ENCODE peak calls at places on chromosomes 5 and 9, in eight cellular contexts. H, W, Y, R, K, C, I and Q are unnamed samples.

GRCh38 chr5:66967102-66967501 is 229.5 kb downstream of the CD180 start:
- DNase-seq in H (no peak), W (no peak), Y (no peak), R (no peak), K (peak), C (no peak), I (no peak), Q (no peak)

GRCh38 chr5:38316544-38317224 is 58.3 kb downstream of the EGFLAM start:
- DNase-seq in H (peak), W (no peak), Y (no peak), R (no peak), K (peak), C (no peak), I (no peak), Q (no peak)

GRCh38 chr5:139468421-139468931 is 2.3 kb upstream of the SMIM33 start:
- DNase-seq in H (no peak), W (no peak), Y (no peak), R (no peak), K (no peak), C (no peak), I (no peak), Q (no peak)

GRCh38 chr9:37046683-37047082 is 12.6 kb upstream of the PAX5 start:
- DNase-seq in H (no peak), W (no peak), Y (no peak), R (no peak), K (no peak), C (no peak), I (no peak), Q (no peak)

GRCh38 chr5:38468978-38469706 is 87.3 kb downstream of the LIFR start:
- DNase-seq in H (peak), W (no peak), Y (no peak), R (no peak), K (no peak), C (no peak), I (no peak), Q (no peak)

GRCh38 chr9:83280259-83280658 is 217.3 kb upstream of the RASEF start:
- DNase-seq in H (peak), W (peak), Y (peak), R (no peak), K (no peak), C (no peak), I (no peak), Q (no peak)

GRCh38 chr5:15807248-15807647 is 307.3 kb downstream of the FBXL7 start:
- DNase-seq in H (no peak), W (no peak), Y (no peak), R (no peak), K (peak), C (no peak), I (no peak), Q (no peak)

GRCh38 chr5:84437673-84438315 is 53.1 kb upstream of the EDIL3 start:
- DNase-seq in H (no peak), W (peak), Y (no peak), R (no peak), K (peak), C (no peak), I (no peak), Q (no peak)

GRCh38 chr5:145681686-145682085 is 153.5 kb downstream of the PRELID2 start:
- DNase-seq in H (peak), W (peak), Y (peak), R (peak), K (peak), C (no peak), I (no peak), Q (no peak)

GRCh38 chr9:82170079-82170662 is 181.6 kb downstream of the SPATA31D1 start:
- DNase-seq in H (no peak), W (no peak), Y (no peak), R (no peak), K (no peak), C (no peak), I (no peak), Q (no peak)

GRCh38 chr5:43039468-43040286 is 442 bp downstream of the ANXA2R start:
- DNase-seq in H (peak), W (peak), Y (no peak), R (no peak), K (peak), C (no peak), I (peak), Q (no peak)

GRCh38 chr5:135141303-135142268 is 107.6 kb upstream of the PITX1 start:
- DNase-seq in H (no peak), W (no peak), Y (peak), R (no peak), K (peak), C (no peak), I (no peak), Q (no peak)

GRCh38 chr5:119136666-119137318 is 65.9 kb downstream of the DMXL1 start:
- DNase-seq in H (no peak), W (no peak), Y (no peak), R (no peak), K (no peak), C (no peak), I (no peak), Q (no peak)

GRCh38 chr5:38134750-38135330 is 123.5 kb upstream of the EGFLAM start:
- DNase-seq in H (peak), W (no peak), Y (no peak), R (no peak), K (no peak), C (no peak), I (no peak), Q (no peak)

GRCh38 chr5:127396490-127397155 is 106.0 kb downstream of the MEGF10 start:
- DNase-seq in H (no peak), W (no peak), Y (no peak), R (no peak), K (no peak), C (no peak), I (no peak), Q (no peak)

GRCh38 chr9:130433168-130433946 is 11.4 kb upstream of the ASS1 start:
- DNase-seq in H (no peak), W (peak), Y (no peak), R (peak), K (peak), C (no peak), I (no peak), Q (no peak)

GRCh38 chr5:132074772-132075718 is 1.5 kb downstream of the CSF2 start:
- DNase-seq in H (no peak), W (no peak), Y (no peak), R (no peak), K (no peak), C (no peak), I (no peak), Q (no peak)

GRCh38 chr9:131266301-131267229 is 9.7 kb downstream of the FAM78A start:
- DNase-seq in H (no peak), W (no peak), Y (no peak), R (no peak), K (no peak), C (no peak), I (peak), Q (no peak)

GRCh38 chr9:121326130-121326838 is 43.8 kb downstream of the STOM start:
- DNase-seq in H (peak), W (peak), Y (no peak), R (no peak), K (peak), C (no peak), I (peak), Q (no peak)

GRCh38 chr9:27003406-27004147 is 1.9 kb downstream of the LRRC19 start:
- DNase-seq in H (no peak), W (no peak), Y (no peak), R (no peak), K (no peak), C (no peak), I (no peak), Q (no peak)

GRCh38 chr9:126614455-126615248 is 924 bp downstream of the LMX1B start:
- DNase-seq in H (no peak), W (no peak), Y (no peak), R (peak), K (no peak), C (peak), I (no peak), Q (no peak)

GRCh38 chr5:30607301-30607700 is 586.2 kb upstream of the CDH6 start:
- DNase-seq in H (no peak), W (no peak), Y (no peak), R (no peak), K (no peak), C (no peak), I (no peak), Q (no peak)

GRCh38 chr9:2026181-2026580 is 11.0 kb downstream of the SMARCA2 start:
- DNase-seq in H (no peak), W (no peak), Y (no peak), R (no peak), K (no peak), C (no peak), I (no peak), Q (no peak)

GRCh38 chr9:71766663-71767062 is 1.6 kb downstream of the CEMIP2 start:
- DNase-seq in H (no peak), W (no peak), Y (no peak), R (no peak), K (no peak), C (no peak), I (no peak), Q (no peak)

GRCh38 chr5:2755811-2756210 is 4.3 kb upstream of the IRX2 start:
- DNase-seq in H (no peak), W (no peak), Y (no peak), R (no peak), K (no peak), C (no peak), I (no peak), Q (no peak)

GRCh38 chr5:154566146-154566680 is 88.2 kb upstream of the HAND1 start:
- DNase-seq in H (no peak), W (no peak), Y (no peak), R (no peak), K (no peak), C (no peak), I (no peak), Q (no peak)

GRCh38 chr5:127887282-127887681 is 184.1 kb downstream of the CCDC192 start:
- DNase-seq in H (no peak), W (peak), Y (no peak), R (no peak), K (no peak), C (no peak), I (no peak), Q (no peak)

GRCh38 chr5:13632676-13633075 is 311.8 kb downstream of the DNAH5 start:
- DNase-seq in H (no peak), W (no peak), Y (peak), R (no peak), K (peak), C (no peak), I (no peak), Q (no peak)

GRCh38 chr9:107737987-107738743 is 248.6 kb upstream of the KLF4 start:
- DNase-seq in H (peak), W (peak), Y (no peak), R (no peak), K (peak), C (no peak), I (no peak), Q (peak)

GRCh38 chr9:92963831-92964606 is 16.7 kb downstream of the FGD3 start:
- DNase-seq in H (no peak), W (no peak), Y (no peak), R (no peak), K (no peak), C (no peak), I (peak), Q (peak)

GRCh38 chr5:56530739-56531138 is 284.6 kb upstream of the MAP3K1 start:
- DNase-seq in H (no peak), W (no peak), Y (no peak), R (no peak), K (no peak), C (no peak), I (no peak), Q (no peak)

GRCh38 chr9:14525840-14526239 is 167.4 kb downstream of the ZDHHC21 start:
- DNase-seq in H (no peak), W (no peak), Y (no peak), R (no peak), K (no peak), C (no peak), I (no peak), Q (no peak)

GRCh38 chr5:138819065-138819464 is 56.1 kb downstream of the LRRTM2 start:
- DNase-seq in H (peak), W (no peak), Y (no peak), R (no peak), K (peak), C (no peak), I (no peak), Q (no peak)

GRCh38 chr9:129914051-129914450 is 78.8 kb downstream of the USP20 start:
- DNase-seq in H (no peak), W (no peak), Y (no peak), R (no peak), K (no peak), C (no peak), I (no peak), Q (no peak)

GRCh38 chr9:12784461-12785250 is 9.8 kb downstream of the LURAP1L start:
- DNase-seq in H (no peak), W (peak), Y (no peak), R (no peak), K (peak), C (no peak), I (no peak), Q (no peak)

GRCh38 chr9:79264511-79265448 is 307.0 kb upstream of the TLE4 start:
- DNase-seq in H (no peak), W (no peak), Y (no peak), R (no peak), K (no peak), C (no peak), I (no peak), Q (no peak)

GRCh38 chr9:116154334-116154975 is 864 bp downstream of the PAPPA start:
- DNase-seq in H (no peak), W (no peak), Y (no peak), R (peak), K (no peak), C (peak), I (peak), Q (no peak)
- TF ChIP-seq POLR2A in H (no peak), W (no peak), Y (no peak), R (no peak), K (no peak), C (no peak), I (no peak), Q (no peak)

GRCh38 chr9:95096807-95097206 is 220.7 kb downstream of the FANCC start:
- DNase-seq in H (no peak), W (no peak), Y (no peak), R (no peak), K (no peak), C (no peak), I (no peak), Q (no peak)
- TF ChIP-seq POLR2A in H (no peak), W (no peak), Y (no peak), R (no peak), K (no peak), C (no peak), I (no peak), Q (no peak)

DNA sequence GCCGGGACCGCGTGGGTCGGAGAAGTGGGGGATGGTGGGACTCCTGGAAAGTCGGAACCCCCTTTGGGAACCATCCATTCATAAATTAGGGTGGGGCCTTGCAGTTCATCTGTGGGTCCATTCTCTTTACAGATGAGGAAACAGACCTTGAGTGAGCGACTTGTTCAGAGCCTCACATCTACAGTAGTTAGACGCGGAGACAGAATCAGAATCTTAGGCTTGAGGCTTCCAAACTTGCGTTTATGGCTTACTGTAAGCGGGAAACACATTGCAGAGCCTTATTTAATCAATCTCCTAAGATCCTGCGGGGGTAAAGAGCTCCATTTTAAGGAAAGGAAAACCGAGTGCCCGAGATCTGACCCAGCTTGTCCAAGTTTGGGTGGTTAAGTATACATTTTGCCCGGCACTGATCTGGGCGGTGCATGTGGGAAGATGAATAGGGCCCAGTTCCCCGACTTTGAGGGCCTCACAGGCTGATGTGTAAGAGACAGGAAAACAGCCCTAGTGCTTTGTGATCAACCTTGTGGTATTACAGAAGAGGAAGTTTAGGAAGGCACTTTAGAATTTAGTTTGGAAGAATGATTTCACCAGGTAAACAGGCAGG is 578 bp downstream of the TARS1 start:
- DNase-seq in H (no peak), W (no peak), Y (no peak), R (no peak), K (peak), C (no peak), I (no peak), Q (no peak)
- TF ChIP-seq POLR2A in H (no peak), W (no peak), Y (no peak), R (no peak), K (peak), C (no peak), I (no peak), Q (no peak)

GRCh38 chr5:1107167-1108007 is 4.5 kb downstream of the SLC12A7 start:
- DNase-seq in H (no peak), W (no peak), Y (no peak), R (no peak), K (no peak), C (no peak), I (no peak), Q (no peak)

GRCh38 chr5:1103505-1104326 is 8.1 kb downstream of the SLC12A7 start:
- DNase-seq in H (peak), W (peak), Y (no peak), R (no peak), K (no peak), C (no peak), I (peak), Q (no peak)

GRCh38 chr5:1104327-1105006 is 7.4 kb downstream of the SLC12A7 start:
- DNase-seq in H (no peak), W (no peak), Y (no peak), R (no peak), K (no peak), C (no peak), I (peak), Q (no peak)

GRCh38 chr5:1106385-1107166 is 5.3 kb downstream of the SLC12A7 start:
- DNase-seq in H (no peak), W (no peak), Y (no peak), R (no peak), K (no peak), C (no peak), I (no peak), Q (no peak)

DNA sequence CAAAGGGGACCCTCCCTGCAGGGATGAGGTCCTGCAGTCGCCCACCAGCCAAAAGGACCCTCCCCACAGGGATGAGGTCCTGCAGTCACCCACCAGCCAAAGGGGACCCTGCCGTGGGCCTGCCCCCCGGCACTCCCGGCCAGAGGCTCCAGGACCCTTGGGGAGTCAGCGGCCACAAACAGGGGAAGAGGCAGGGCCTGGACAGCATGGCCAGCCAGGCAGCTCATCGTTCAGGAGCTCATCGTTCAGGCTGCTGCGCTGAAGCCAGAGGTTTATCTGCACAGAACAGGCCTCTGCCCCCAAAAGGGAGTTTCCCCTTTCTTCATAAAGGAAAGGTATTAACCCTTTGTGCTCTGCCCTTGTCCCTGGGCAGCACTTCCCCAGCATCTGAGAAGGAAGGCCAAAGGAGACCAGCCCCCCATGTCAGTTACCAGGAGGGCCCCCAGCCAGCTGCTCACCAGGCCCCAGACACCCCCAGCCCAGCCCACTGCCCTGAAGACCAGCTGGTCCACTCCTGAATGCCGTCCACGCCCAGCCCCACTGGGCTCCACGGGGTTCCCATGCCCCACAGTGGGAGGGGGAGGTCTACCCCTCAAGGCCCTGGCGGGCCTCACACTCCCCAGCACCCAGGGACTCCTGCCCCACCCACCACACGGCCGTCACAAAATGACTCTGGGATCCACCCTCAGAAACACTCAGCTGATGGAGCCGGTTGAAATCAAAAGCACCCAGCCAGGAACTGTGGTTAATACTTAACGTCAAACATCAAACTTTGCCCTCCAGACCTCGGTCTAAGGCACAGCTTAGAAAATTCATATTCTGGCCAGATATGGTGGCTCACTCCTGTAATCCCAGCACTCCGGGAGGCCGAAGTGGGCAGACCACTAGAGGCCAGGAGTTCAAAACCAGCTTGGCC is 6.3 kb downstream of the SLC12A7 start:
- DNase-seq in H (no peak), W (no peak), Y (no peak), R (no peak), K (no peak), C (no peak), I (no peak), Q (no peak)
- TF ChIP-seq POLR2A in H (no peak), W (no peak), Y (no peak), R (no peak), K (no peak), C (no peak), I (no peak), Q (no peak)